ENCODE peak calls at places on chromosomes 2 and 18, in four cellular contexts. C, Z, K and O are unnamed samples.

GRCh38 chr2:70982971-70983370 is 4.5 kb downstream of the ANKRD53 start:
- DNase-seq in C (no peak), Z (no peak), K (no peak), O (no peak)

GRCh38 chr2:146850746-146851145 is 994.1 kb upstream of the ACVR2A start:
- DNase-seq in C (no peak), Z (no peak), K (no peak), O (no peak)

GRCh38 chr2:70944291-70944690 is 8.6 kb downstream of the ATP6V1B1 start:
- DNase-seq in C (no peak), Z (no peak), K (no peak), O (no peak)

GRCh38 chr2:215466097-215466909 is 30.4 kb upstream of the FN1 start:
- DNase-seq in C (no peak), Z (no peak), K (no peak), O (no peak)

GRCh38 chr2:20451761-20452499 is 5.1 kb downstream of the RHOB start:
- DNase-seq in C (no peak), Z (no peak), K (no peak), O (no peak)

GRCh38 chr18:50203801-50204604 is 9.1 kb upstream of the MYO5B start:
- DNase-seq in C (peak), Z (peak), K (peak), O (no peak)

GRCh38 chr2:105400138-105400540 is 1.3 kb upstream of the FHL2 start:
- DNase-seq in C (no peak), Z (no peak), K (no peak), O (no peak)

GRCh38 chr2:41294331-41294730 is 753.5 kb upstream of the PKDCC start:
- DNase-seq in C (no peak), Z (no peak), K (peak), O (no peak)

GRCh38 chr2:85234879-85235278 is 92.9 kb downstream of the TGOLN2 start:
- DNase-seq in C (no peak), Z (no peak), K (peak), O (no peak)

GRCh38 chr2:120470041-120470716 is 124.2 kb downstream of the INHBB start:
- DNase-seq in C (no peak), Z (no peak), K (no peak), O (peak)

GRCh38 chr2:223500690-223501089 is 101.5 kb downstream of the SCG2 start:
- DNase-seq in C (no peak), Z (no peak), K (no peak), O (no peak)

GRCh38 chr18:9239708-9240107 is 94.9 kb upstream of the TWSG1 start:
- DNase-seq in C (no peak), Z (no peak), K (no peak), O (no peak)

GRCh38 chr2:128421286-128421685 is 102.6 kb upstream of the HS6ST1 start:
- DNase-seq in C (no peak), Z (no peak), K (no peak), O (no peak)

GRCh38 chr2:133264951-133265949 is 303.0 kb downstream of the NCKAP5 start:
- DNase-seq in C (peak), Z (no peak), K (peak), O (no peak)

GRCh38 chr2:131413148-131413747 is 49.3 kb upstream of the RAB6D start:
- DNase-seq in C (no peak), Z (peak), K (peak), O (peak)

GRCh38 chr2:27844821-27845255 is 45.3 kb downstream of the RBKS start:
- DNase-seq in C (no peak), Z (no peak), K (no peak), O (no peak)

GRCh38 chr2:188976545-188977268 is 2.5 kb downstream of the COL3A1 start:
- DNase-seq in C (no peak), Z (no peak), K (no peak), O (no peak)

GRCh38 chr18:49609416-49610284 is 47.8 kb downstream of the LIPG start:
- DNase-seq in C (no peak), Z (no peak), K (no peak), O (no peak)

GRCh38 chr2:232368311-232368731 is 10.2 kb upstream of the ALPP start:
- DNase-seq in C (no peak), Z (no peak), K (peak), O (no peak)

GRCh38 chr18:76524900-76525698 is 30.1 kb upstream of the ZNF516 start:
- DNase-seq in C (no peak), Z (no peak), K (peak), O (peak)

GRCh38 chr2:33289961-33290360 is 186.5 kb upstream of the RASGRP3 start:
- DNase-seq in C (no peak), Z (no peak), K (no peak), O (no peak)

GRCh38 chr2:33292981-33293586 is 183.4 kb upstream of the RASGRP3 start:
- DNase-seq in C (no peak), Z (no peak), K (peak), O (no peak)

GRCh38 chr2:33287611-33288010 is 188.8 kb upstream of the RASGRP3 start:
- DNase-seq in C (no peak), Z (no peak), K (no peak), O (no peak)

GRCh38 chr2:33292063-33292462 is 184.4 kb upstream of the RASGRP3 start:
- DNase-seq in C (no peak), Z (no peak), K (no peak), O (no peak)

GRCh38 chr2:33291278-33292013 is 185.0 kb upstream of the RASGRP3 start:
- DNase-seq in C (no peak), Z (no peak), K (no peak), O (no peak)
- H3K4me3 ChIP-seq in C (no peak), Z (no peak), K (no peak), O (no peak)

GRCh38 chr2:30628341-30628740 is 178.9 kb downstream of the CAPN13 start:
- DNase-seq in C (no peak), Z (no peak), K (no peak), O (no peak)

GRCh38 chr2:30622452-30622851 is 175.4 kb downstream of the LCLAT1 start:
- DNase-seq in C (no peak), Z (no peak), K (no peak), O (no peak)

GRCh38 chr2:30621836-30622235 is 174.8 kb downstream of the LCLAT1 start:
- DNase-seq in C (no peak), Z (no peak), K (no peak), O (no peak)

GRCh38 chr2:30627162-30627561 is 180.1 kb downstream of the CAPN13 start:
- DNase-seq in C (no peak), Z (no peak), K (peak), O (no peak)

GRCh38 chr2:30625600-30626208 is 178.7 kb downstream of the LCLAT1 start:
- DNase-seq in C (no peak), Z (no peak), K (no peak), O (no peak)
- TF ChIP-seq CTCF in C (no peak), Z (no peak), K (no peak), O (no peak)

DNA sequence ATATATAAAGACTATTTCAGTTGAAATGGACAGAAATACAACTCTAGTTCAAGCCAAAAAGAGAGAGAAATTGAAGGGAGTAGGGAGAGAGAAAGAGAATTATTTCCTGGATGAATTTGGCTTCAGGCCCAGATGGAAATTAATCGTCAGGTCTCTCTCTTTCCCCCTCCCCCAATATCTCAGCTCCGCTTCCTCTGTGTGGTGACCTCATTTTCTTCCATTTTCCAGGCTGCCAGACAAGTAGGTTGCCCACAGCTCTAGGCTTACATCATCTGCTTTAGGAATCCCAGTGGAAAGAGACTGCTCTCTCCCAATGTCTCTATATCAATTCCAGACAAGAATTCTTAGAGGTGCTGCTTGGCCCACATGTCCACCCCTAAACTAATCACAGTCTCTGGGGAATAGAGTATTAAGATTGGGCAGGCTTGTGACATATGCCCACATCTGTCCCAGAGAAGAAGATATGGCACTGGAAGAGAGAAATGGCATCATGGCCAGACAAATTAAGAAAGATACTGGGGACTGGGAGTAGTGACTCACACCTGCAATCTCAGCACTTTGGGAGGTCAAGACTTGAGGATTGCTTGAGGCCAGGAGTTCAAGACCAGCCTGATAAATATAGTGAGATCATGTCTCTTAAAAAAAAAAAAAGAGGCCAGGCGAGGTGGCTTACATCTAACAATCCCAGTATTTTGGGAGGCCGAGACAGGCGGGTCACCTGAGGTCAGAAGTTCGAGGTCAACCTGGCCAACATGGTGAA is 37.2 kb upstream of the CFAP36 start:
- DNase-seq in C (peak), Z (no peak), K (peak), O (peak)
- H3K4me3 ChIP-seq in C (no peak), Z (no peak), K (no peak), O (no peak)

DNA sequence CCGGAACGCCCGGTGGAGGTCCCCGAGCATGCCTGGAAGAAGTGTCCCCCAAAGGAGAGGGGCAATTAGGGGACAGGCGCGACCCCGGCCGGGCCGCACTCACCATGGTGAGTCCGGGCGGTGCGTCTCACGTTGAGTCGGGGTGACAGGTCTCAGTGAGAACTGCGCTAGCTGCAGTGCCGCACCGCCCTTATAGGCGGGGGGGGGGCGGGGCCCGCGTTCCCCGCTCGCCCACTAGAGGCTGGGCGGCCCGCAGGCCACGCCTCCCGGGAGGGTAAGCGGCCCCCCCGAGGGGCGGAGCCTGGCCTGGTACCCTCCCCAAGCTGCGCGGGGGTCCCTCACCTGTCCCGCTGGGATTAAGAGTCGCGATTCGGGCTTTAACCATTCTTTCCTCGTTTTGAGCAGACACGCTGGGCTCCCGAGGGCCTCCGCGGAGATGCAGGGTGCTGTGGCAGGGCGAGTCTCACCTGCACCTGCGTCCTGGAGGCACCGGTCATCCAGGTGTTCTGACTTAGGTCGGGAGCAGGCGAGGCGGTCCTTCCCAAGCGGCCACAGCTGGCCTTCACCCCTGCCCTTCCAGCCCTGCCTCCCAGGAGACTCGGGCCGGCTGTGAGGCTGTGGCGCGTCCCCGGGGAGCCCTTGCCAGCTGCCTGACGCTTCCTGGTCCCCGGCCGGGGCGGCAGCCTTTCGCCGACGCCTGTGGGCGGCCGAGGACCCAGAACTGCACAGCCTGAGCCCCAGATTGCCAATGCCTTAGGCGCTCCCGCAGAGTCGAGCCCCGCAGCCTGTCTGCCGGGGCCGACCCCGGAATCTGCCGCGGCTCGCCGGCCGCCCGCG is at the start of gene TUBA4A:
- DNase-seq in C (peak), Z (peak), K (peak), O (no peak)
- TF ChIP-seq CTCF in C (no peak), Z (no peak), K (no peak), O (no peak)

DNA sequence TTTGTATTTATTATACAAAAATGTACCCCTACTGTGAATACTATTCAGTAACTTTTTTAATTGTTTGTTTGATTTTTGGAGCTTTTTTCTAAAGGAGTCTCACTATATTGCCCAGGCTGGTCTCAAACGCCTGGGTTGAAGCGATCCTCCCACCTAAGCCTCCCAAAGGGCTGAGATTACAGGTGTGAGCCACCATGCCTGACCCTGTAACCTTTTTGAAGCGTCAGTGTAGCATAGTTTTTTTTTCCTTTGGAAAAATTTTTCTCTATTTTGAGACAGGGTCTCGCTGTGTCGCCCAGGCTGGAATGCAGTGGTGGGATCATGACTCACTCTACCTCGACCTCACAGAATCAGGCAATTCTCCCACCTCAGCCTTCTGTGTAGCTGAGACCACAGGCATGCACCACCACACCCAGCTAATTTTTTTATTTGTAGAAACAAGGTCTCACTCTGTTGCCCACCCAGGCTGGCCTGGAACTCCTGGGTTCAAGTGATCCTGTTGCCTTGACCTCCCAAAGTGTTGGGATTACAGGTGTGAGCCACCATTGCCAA is 2.0 kb downstream of the GMCL1 start:
- DNase-seq in C (no peak), Z (no peak), K (no peak), O (no peak)
- H3K4me3 ChIP-seq in C (no peak), Z (peak), K (peak), O (peak)

GRCh38 chr2:207473203-207473865 is 56.4 kb upstream of the CREB1 start:
- DNase-seq in C (peak), Z (no peak), K (peak), O (peak)
- TF ChIP-seq CTCF in C (peak), Z (peak), K (peak), O (peak)

GRCh38 chr2:207337234-207338219 is 171.8 kb upstream of the KLF7 start:
- DNase-seq in C (no peak), Z (peak), K (no peak), O (no peak)
- H3K4me3 ChIP-seq in C (no peak), Z (no peak), K (no peak), O (no peak)

GRCh38 chr18:43559507-43559906 is 282.2 kb upstream of the SYT4 start:
- DNase-seq in C (no peak), Z (no peak), K (no peak), O (no peak)

DNA sequence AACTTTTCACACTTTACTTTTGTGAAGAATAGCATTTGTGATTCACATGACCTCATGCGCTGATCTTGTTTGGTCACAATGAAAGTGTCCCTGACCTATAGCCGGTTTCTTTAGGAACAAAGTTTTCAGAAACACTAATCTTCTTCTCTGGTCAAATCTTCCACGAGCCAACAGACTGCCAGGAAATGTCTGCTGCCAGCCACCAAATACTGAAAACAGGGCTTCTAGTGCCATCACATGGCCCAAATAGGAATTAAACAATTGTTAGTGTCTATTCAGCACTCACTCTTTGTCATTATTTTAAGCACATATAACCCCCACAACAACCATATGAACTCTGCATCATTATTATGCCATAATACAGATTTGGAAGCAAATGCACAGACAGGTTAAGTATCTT is 286.5 kb upstream of the SYT4 start:
- DNase-seq in C (peak), Z (no peak), K (peak), O (no peak)
- TF ChIP-seq CTCF in C (peak), Z (no peak), K (peak), O (no peak)

GRCh38 chr18:58860747-58861224 is 3.9 kb upstream of the ZNF532 start:
- DNase-seq in C (no peak), Z (no peak), K (no peak), O (no peak)
- H3K4me3 ChIP-seq in C (no peak), Z (no peak), K (peak), O (no peak)